ENCODE peak calls at places on chromosomes 13 and 19, in eight cellular contexts. One of them, this sample, is unnamed.

GRCh38 chr19:3575260-3575741 is 2.6 kb downstream of the HMG20B start:
- DNase-seq in dorsolateral prefrontal cortex: no peak
- DNase-seq in Caco-2: peak; percentile 44
- DNase-seq in lower leg skin: no peak
- DNase-seq in LNCaP clone FGC: no peak
- DNase-seq in right lobe of liver: no peak
- DNase-seq in thoracic aorta: no peak
- DNase-seq in fibroblast of lung: no peak
- DNase-seq in this sample: peak; percentile 49

GRCh38 chr19:6042776-6043726 is 65.1 kb upstream of the RANBP3 start:
- DNase-seq in dorsolateral prefrontal cortex: no peak
- DNase-seq in Caco-2: no peak
- DNase-seq in lower leg skin: peak; percentile 59
- DNase-seq in LNCaP clone FGC: no peak
- DNase-seq in right lobe of liver: no peak
- DNase-seq in thoracic aorta: no peak
- DNase-seq in fibroblast of lung: no peak
- DNase-seq in this sample: no peak

GRCh38 chr13:99417151-99417820 is 84.0 kb upstream of the TM9SF2 start:
- DNase-seq in dorsolateral prefrontal cortex: peak; percentile 21
- DNase-seq in Caco-2: no peak
- DNase-seq in lower leg skin: peak; percentile 68
- DNase-seq in LNCaP clone FGC: no peak
- DNase-seq in right lobe of liver: peak; percentile 28
- DNase-seq in thoracic aorta: no peak
- DNase-seq in fibroblast of lung: no peak
- DNase-seq in this sample: no peak

GRCh38 chr13:83752141-83752540 is 130.1 kb downstream of the SLITRK1 start:
- DNase-seq in dorsolateral prefrontal cortex: no peak
- DNase-seq in Caco-2: peak; percentile 17
- DNase-seq in lower leg skin: no peak
- DNase-seq in LNCaP clone FGC: no peak
- DNase-seq in right lobe of liver: no peak
- DNase-seq in thoracic aorta: no peak
- DNase-seq in fibroblast of lung: peak; percentile 5
- DNase-seq in this sample: peak; percentile 31

GRCh38 chr19:43820861-43821215 is 6.3 kb upstream of the ZNF283 start:
- DNase-seq in dorsolateral prefrontal cortex: no peak
- DNase-seq in Caco-2: no peak
- DNase-seq in lower leg skin: no peak
- DNase-seq in LNCaP clone FGC: no peak
- DNase-seq in right lobe of liver: no peak
- DNase-seq in thoracic aorta: no peak
- DNase-seq in fibroblast of lung: no peak
- DNase-seq in this sample: no peak

GRCh38 chr13:34164585-34164984 is 346.6 kb downstream of the RFC3 start:
- DNase-seq in dorsolateral prefrontal cortex: no peak
- DNase-seq in Caco-2: no peak
- DNase-seq in lower leg skin: no peak
- DNase-seq in LNCaP clone FGC: no peak
- DNase-seq in right lobe of liver: no peak
- DNase-seq in thoracic aorta: no peak
- DNase-seq in fibroblast of lung: no peak
- DNase-seq in this sample: no peak

GRCh38 chr13:71979616-71980015 is 112.6 kb upstream of the DACH1 start:
- DNase-seq in dorsolateral prefrontal cortex: no peak
- DNase-seq in Caco-2: peak; percentile 22
- DNase-seq in lower leg skin: no peak
- DNase-seq in LNCaP clone FGC: no peak
- DNase-seq in right lobe of liver: no peak
- DNase-seq in thoracic aorta: no peak
- DNase-seq in fibroblast of lung: peak; percentile 16
- DNase-seq in this sample: peak; percentile 4

GRCh38 chr19:55106591-55106990 is 10.8 kb downstream of the PPP1R12C start:
- DNase-seq in dorsolateral prefrontal cortex: no peak
- DNase-seq in Caco-2: no peak
- DNase-seq in lower leg skin: no peak
- DNase-seq in LNCaP clone FGC: no peak
- DNase-seq in right lobe of liver: no peak
- DNase-seq in thoracic aorta: no peak
- DNase-seq in fibroblast of lung: no peak
- DNase-seq in this sample: no peak

DNA sequence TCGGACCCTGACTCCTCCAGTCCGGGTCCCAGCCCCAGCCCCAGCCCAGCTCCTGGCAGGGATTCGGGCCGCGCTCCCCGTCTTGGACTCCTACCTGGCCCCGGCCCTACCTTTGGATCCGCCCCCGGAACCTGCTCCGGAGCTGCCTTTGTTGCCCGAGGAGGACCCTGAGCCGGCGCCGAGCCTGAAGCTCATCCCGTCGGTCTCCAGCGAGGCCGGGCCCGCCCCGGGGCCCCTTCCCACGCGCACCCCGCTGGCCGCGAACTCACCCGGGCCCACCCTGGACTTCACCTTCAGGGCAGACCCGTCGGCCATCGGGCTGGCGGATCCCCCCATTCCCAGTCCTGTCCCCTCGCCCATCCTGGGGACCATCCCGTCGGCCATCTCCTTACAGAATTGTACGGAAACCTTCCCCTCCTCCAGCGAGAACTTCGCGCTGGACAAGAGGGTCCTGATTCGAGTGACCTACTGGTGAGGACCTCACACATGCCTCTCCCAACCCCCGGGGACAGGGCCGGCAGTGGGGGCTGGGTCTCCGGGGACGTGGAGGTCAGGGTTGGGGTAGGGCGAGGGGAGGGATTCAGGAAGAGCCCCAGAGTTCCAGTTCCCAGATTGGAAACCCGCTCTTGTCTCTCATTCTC is 732 bp downstream of the SELENOV start:
- DNase-seq in dorsolateral prefrontal cortex: no peak
- DNase-seq in Caco-2: no peak
- DNase-seq in lower leg skin: no peak
- DNase-seq in LNCaP clone FGC: no peak
- DNase-seq in right lobe of liver: no peak
- DNase-seq in thoracic aorta: no peak
- DNase-seq in fibroblast of lung: no peak
- DNase-seq in this sample: no peak
- H3K4me3 ChIP-seq in dorsolateral prefrontal cortex: peak overlapping the region; percentile 37
- H3K4me3 ChIP-seq in Caco-2: peak overlapping the region; percentile 47
- H3K4me3 ChIP-seq in lower leg skin: no peak overlapping the region
- H3K4me3 ChIP-seq in LNCaP clone FGC: peak overlapping the region; percentile 35
- H3K4me3 ChIP-seq in right lobe of liver: no peak overlapping the region
- H3K4me3 ChIP-seq in thoracic aorta: peak overlapping the region; percentile 53
- H3K4me3 ChIP-seq in fibroblast of lung: no peak overlapping the region
- H3K4me3 ChIP-seq in this sample: no peak overlapping the region

GRCh38 chr19:11035441-11036377 is 53.6 kb upstream of the LDLR start:
- DNase-seq in dorsolateral prefrontal cortex: peak; percentile 80
- DNase-seq in Caco-2: peak; percentile 86
- DNase-seq in lower leg skin: peak; percentile 98
- DNase-seq in LNCaP clone FGC: peak; percentile 60
- DNase-seq in right lobe of liver: peak; percentile 92
- DNase-seq in thoracic aorta: peak; percentile 88
- DNase-seq in fibroblast of lung: peak; percentile 88
- DNase-seq in this sample: peak; percentile 82

GRCh38 chr19:11033763-11034162 is 55.5 kb upstream of the LDLR start:
- DNase-seq in dorsolateral prefrontal cortex: no peak
- DNase-seq in Caco-2: no peak
- DNase-seq in lower leg skin: no peak
- DNase-seq in LNCaP clone FGC: no peak
- DNase-seq in right lobe of liver: no peak
- DNase-seq in thoracic aorta: no peak
- DNase-seq in fibroblast of lung: no peak
- DNase-seq in this sample: no peak

GRCh38 chr19:11034449-11035213 is 54.6 kb upstream of the LDLR start:
- DNase-seq in dorsolateral prefrontal cortex: no peak
- DNase-seq in Caco-2: no peak
- DNase-seq in lower leg skin: no peak
- DNase-seq in LNCaP clone FGC: no peak
- DNase-seq in right lobe of liver: no peak
- DNase-seq in thoracic aorta: no peak
- DNase-seq in fibroblast of lung: no peak
- DNase-seq in this sample: no peak

GRCh38 chr19:11031421-11032070 is 57.7 kb upstream of the LDLR start:
- DNase-seq in dorsolateral prefrontal cortex: no peak
- DNase-seq in Caco-2: no peak
- DNase-seq in lower leg skin: no peak
- DNase-seq in LNCaP clone FGC: no peak
- DNase-seq in right lobe of liver: no peak
- DNase-seq in thoracic aorta: no peak
- DNase-seq in fibroblast of lung: no peak
- DNase-seq in this sample: no peak

GRCh38 chr19:11033251-11033650 is 56.0 kb upstream of the LDLR start:
- DNase-seq in dorsolateral prefrontal cortex: no peak
- DNase-seq in Caco-2: no peak
- DNase-seq in lower leg skin: no peak
- DNase-seq in LNCaP clone FGC: no peak
- DNase-seq in right lobe of liver: no peak
- DNase-seq in thoracic aorta: no peak
- DNase-seq in fibroblast of lung: no peak
- DNase-seq in this sample: no peak
- H3K4me3 ChIP-seq in dorsolateral prefrontal cortex: no peak overlapping the region
- H3K4me3 ChIP-seq in Caco-2: no peak overlapping the region
- H3K4me3 ChIP-seq in lower leg skin: no peak overlapping the region
- H3K4me3 ChIP-seq in LNCaP clone FGC: no peak overlapping the region
- H3K4me3 ChIP-seq in right lobe of liver: no peak overlapping the region
- H3K4me3 ChIP-seq in thoracic aorta: no peak overlapping the region
- H3K4me3 ChIP-seq in fibroblast of lung: no peak overlapping the region
- H3K4me3 ChIP-seq in this sample: no peak overlapping the region

GRCh38 chr13:43551897-43552456 is 234.8 kb downstream of the ENOX1 start:
- DNase-seq in dorsolateral prefrontal cortex: no peak
- DNase-seq in Caco-2: peak; percentile 34
- DNase-seq in lower leg skin: no peak
- DNase-seq in LNCaP clone FGC: no peak
- DNase-seq in right lobe of liver: no peak
- DNase-seq in thoracic aorta: no peak
- DNase-seq in fibroblast of lung: no peak
- DNase-seq in this sample: no peak
- H3K4me3 ChIP-seq in dorsolateral prefrontal cortex: no peak overlapping the region
- H3K4me3 ChIP-seq in Caco-2: no peak overlapping the region
- H3K4me3 ChIP-seq in lower leg skin: no peak overlapping the region
- H3K4me3 ChIP-seq in LNCaP clone FGC: no peak overlapping the region
- H3K4me3 ChIP-seq in right lobe of liver: no peak overlapping the region
- H3K4me3 ChIP-seq in thoracic aorta: no peak overlapping the region
- H3K4me3 ChIP-seq in fibroblast of lung: no peak overlapping the region
- H3K4me3 ChIP-seq in this sample: no peak overlapping the region

GRCh38 chr19:28531979-28532378 is 681.0 kb downstream of the UQCRFS1 start:
- DNase-seq in dorsolateral prefrontal cortex: no peak
- DNase-seq in Caco-2: no peak
- DNase-seq in lower leg skin: no peak
- DNase-seq in LNCaP clone FGC: no peak
- DNase-seq in right lobe of liver: no peak
- DNase-seq in thoracic aorta: no peak
- DNase-seq in fibroblast of lung: no peak
- DNase-seq in this sample: no peak

GRCh38 chr19:28535352-28535775 is 677.6 kb downstream of the UQCRFS1 start:
- DNase-seq in dorsolateral prefrontal cortex: no peak
- DNase-seq in Caco-2: no peak
- DNase-seq in lower leg skin: no peak
- DNase-seq in LNCaP clone FGC: no peak
- DNase-seq in right lobe of liver: no peak
- DNase-seq in thoracic aorta: no peak
- DNase-seq in fibroblast of lung: no peak
- DNase-seq in this sample: no peak

GRCh38 chr19:28532765-28533341 is 680.1 kb downstream of the UQCRFS1 start:
- DNase-seq in dorsolateral prefrontal cortex: no peak
- DNase-seq in Caco-2: no peak
- DNase-seq in lower leg skin: no peak
- DNase-seq in LNCaP clone FGC: no peak
- DNase-seq in right lobe of liver: no peak
- DNase-seq in thoracic aorta: no peak
- DNase-seq in fibroblast of lung: no peak
- DNase-seq in this sample: no peak

GRCh38 chr19:28537079-28537478 is 675.9 kb downstream of the UQCRFS1 start:
- DNase-seq in dorsolateral prefrontal cortex: no peak
- DNase-seq in Caco-2: no peak
- DNase-seq in lower leg skin: no peak
- DNase-seq in LNCaP clone FGC: no peak
- DNase-seq in right lobe of liver: no peak
- DNase-seq in thoracic aorta: no peak
- DNase-seq in fibroblast of lung: no peak
- DNase-seq in this sample: no peak

DNA sequence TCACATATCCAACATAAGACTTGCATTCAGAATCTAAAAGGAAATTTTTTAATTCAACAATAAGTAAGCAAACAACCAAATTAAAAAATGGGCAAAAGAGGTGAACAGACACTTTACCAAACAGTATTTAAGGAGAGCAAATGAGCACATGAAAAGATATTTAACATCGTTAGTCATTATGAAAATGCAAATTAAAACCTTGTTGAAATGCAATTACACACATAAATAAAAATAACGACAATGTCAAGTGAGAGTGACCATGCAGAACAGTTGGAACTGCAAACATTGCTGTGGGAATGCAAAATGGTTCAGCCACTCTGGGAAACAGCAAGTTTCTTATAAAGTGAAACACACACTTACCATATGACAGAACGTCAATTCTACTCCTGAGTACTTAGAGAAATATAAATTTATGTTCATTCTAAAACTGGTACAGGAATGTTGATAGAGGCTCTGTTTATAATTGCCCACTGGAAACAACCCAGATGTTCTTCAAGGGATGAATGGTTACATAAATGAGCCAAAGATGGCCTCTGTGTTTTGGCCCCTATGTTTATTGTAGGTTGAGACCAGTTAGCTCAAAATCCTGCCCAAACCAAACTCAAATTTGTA is 678.1 kb downstream of the UQCRFS1 start:
- DNase-seq in dorsolateral prefrontal cortex: no peak
- DNase-seq in Caco-2: no peak
- DNase-seq in lower leg skin: no peak
- DNase-seq in LNCaP clone FGC: no peak
- DNase-seq in right lobe of liver: no peak
- DNase-seq in thoracic aorta: no peak
- DNase-seq in fibroblast of lung: no peak
- DNase-seq in this sample: no peak
- H3K4me3 ChIP-seq in dorsolateral prefrontal cortex: no peak overlapping the region
- H3K4me3 ChIP-seq in Caco-2: no peak overlapping the region
- H3K4me3 ChIP-seq in lower leg skin: no peak overlapping the region
- H3K4me3 ChIP-seq in LNCaP clone FGC: no peak overlapping the region
- H3K4me3 ChIP-seq in right lobe of liver: no peak overlapping the region
- H3K4me3 ChIP-seq in thoracic aorta: no peak overlapping the region
- H3K4me3 ChIP-seq in fibroblast of lung: no peak overlapping the region
- H3K4me3 ChIP-seq in this sample: no peak overlapping the region

This sample was measured in brain microvascular endothelial cell.